ENCODE peak calls at places on chromosome 7, in eight cellular contexts. D is GM23248, G is ovary, O is tibial nerve, W is PC-3, V is heart left ventricle, C is IMR-90, F is lower lobe of right lung. I is an unnamed sample.

GRCh38 chr7:106015586-106016218 is 52.6 kb downstream of the CDHR3 start:
- DNase-seq in D (no peak), G (peak; percentile 20), O (no peak), W (no peak), V (no peak), C (no peak), F (no peak), I (no peak)

GRCh38 chr7:97479740-97480290 is 252.1 kb upstream of the TAC1 start:
- DNase-seq in D (no peak), G (no peak), O (no peak), W (no peak), V (no peak), C (no peak), F (no peak), I (no peak)

GRCh38 chr7:91270372-91270771 is 6.1 kb downstream of the FZD1 start:
- DNase-seq in D (no peak), G (no peak), O (no peak), W (no peak), V (no peak), C (no peak), F (no peak), I (no peak)

GRCh38 chr7:77328669-77329068 is 87.5 kb downstream of the GSAP start:
- DNase-seq in D (peak; percentile 77), G (no peak), O (no peak), W (peak; percentile 54), V (no peak), C (peak; percentile 46), F (no peak), I (no peak)

GRCh38 chr7:27174077-27175004 is at the start of gene HOXA10:
- DNase-seq in D (peak; percentile 73), G (no peak), O (peak; percentile 61), W (peak; percentile 73), V (peak; percentile 55), C (no peak), F (peak; percentile 43), I (no peak)

GRCh38 chr7:7157177-7157886 is 25.0 kb upstream of the C1GALT1 start:
- DNase-seq in D (peak; percentile 84), G (no peak), O (no peak), W (peak; percentile 49), V (no peak), C (peak; percentile 58), F (no peak), I (peak; percentile 51)

GRCh38 chr7:157709531-157710251 is 372.9 kb downstream of the DNAJB6 start:
- DNase-seq in D (no peak), G (no peak), O (no peak), W (no peak), V (no peak), C (no peak), F (peak; percentile 28), I (no peak)

GRCh38 chr7:99102809-99103690 is 40.9 kb downstream of the SMURF1 start:
- DNase-seq in D (peak; percentile 89), G (no peak), O (no peak), W (peak; percentile 94), V (no peak), C (peak; percentile 92), F (no peak), I (peak; percentile 81)

GRCh38 chr7:43766564-43766963 is 8.1 kb downstream of the BLVRA start:
- DNase-seq in D (no peak), G (no peak), O (no peak), W (no peak), V (no peak), C (no peak), F (no peak), I (no peak)

GRCh38 chr7:40700653-40701475 is 566.1 kb downstream of the SUGCT start:
- DNase-seq in D (peak; percentile 53), G (no peak), O (no peak), W (no peak), V (no peak), C (peak; percentile 23), F (no peak), I (no peak)

GRCh38 chr7:133703547-133703946 is 423.6 kb upstream of the LRGUK start:
- DNase-seq in D (peak; percentile 89), G (no peak), O (no peak), W (no peak), V (no peak), C (peak; percentile 98), F (no peak), I (peak; percentile 64)

GRCh38 chr7:48781783-48782182 is 142.6 kb upstream of the CDC14C start:
- DNase-seq in D (no peak), G (no peak), O (no peak), W (peak; percentile 51), V (no peak), C (no peak), F (no peak), I (peak; percentile 10)

GRCh38 chr7:125605241-125605640 is 675.6 kb upstream of the POT1 start:
- DNase-seq in D (peak; percentile 0), G (no peak), O (no peak), W (peak; percentile 27), V (no peak), C (no peak), F (no peak), I (no peak)

GRCh38 chr7:138625084-138625848 is 75.9 kb downstream of the SVOPL start:
- DNase-seq in D (no peak), G (no peak), O (no peak), W (no peak), V (no peak), C (no peak), F (no peak), I (no peak)

GRCh38 chr7:111146136-111146535 is 55.2 kb downstream of the LRRN3 start:
- DNase-seq in D (no peak), G (no peak), O (no peak), W (no peak), V (no peak), C (no peak), F (no peak), I (no peak)

GRCh38 chr7:111145472-111145871 is 54.5 kb downstream of the LRRN3 start:
- DNase-seq in D (no peak), G (no peak), O (no peak), W (no peak), V (no peak), C (no peak), F (no peak), I (no peak)

GRCh38 chr7:111148134-111148533 is 57.2 kb downstream of the LRRN3 start:
- DNase-seq in D (no peak), G (no peak), O (no peak), W (no peak), V (no peak), C (no peak), F (no peak), I (no peak)

GRCh38 chr7:111150709-111151108 is 59.8 kb downstream of the LRRN3 start:
- DNase-seq in D (no peak), G (no peak), O (no peak), W (no peak), V (no peak), C (no peak), F (no peak), I (no peak)

DNA sequence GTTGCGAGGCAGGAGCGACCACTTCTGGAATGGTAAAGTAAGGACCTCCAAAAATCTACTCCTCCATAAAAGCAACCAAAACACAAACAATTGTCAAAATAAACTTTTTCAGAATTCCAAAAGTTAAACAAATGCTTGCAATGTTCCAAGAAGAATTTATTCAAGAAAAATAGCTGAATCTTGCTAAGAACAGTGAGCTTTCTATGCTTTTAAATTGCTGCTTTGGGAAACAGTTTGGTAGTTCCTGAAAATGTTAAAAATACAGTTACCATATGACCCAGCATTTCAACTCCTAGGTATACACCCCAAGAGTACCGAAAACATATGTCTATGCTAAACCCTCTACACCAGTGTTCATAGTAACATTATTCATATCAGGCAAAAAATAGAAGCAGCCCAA is 56.8 kb downstream of the LRRN3 start:
- DNase-seq in D (no peak), G (no peak), O (no peak), W (no peak), V (no peak), C (no peak), F (no peak), I (no peak)
- H3K27ac ChIP-seq in D (no peak overlapping the region), G (no peak overlapping the region), O (no peak overlapping the region), W (no peak overlapping the region), V (no peak overlapping the region), C (no peak overlapping the region), F (no peak overlapping the region), I (no peak overlapping the region)

DNA sequence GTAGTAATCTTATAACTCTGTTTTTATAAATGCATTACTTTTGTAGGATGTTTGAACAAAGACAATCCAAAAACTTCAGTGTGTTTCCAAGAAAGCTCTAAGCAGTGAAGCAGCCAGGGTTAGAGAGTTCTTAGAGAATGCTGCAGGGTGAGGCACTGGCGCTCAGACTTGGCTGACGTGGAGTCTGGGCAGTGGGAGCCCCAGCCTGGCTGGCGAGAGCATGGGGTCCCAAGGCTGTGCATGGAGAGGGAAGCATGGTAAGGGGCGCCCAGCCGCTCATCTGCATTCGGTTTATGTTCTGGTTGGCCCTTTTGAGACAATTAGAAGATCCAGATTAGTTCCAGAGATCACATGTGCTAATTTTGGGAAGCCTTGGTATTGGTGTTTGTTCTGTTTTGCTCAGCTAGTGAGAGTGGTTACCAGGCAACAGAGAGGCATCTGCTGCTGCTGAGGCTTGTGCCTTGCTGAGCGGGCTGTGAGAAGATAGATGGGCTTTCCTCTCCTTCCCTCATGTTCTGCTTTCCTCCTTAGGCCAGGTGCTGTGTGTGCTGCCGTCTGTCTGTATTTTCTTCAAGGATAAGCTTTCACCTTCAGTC is 10.3 kb downstream of the SUN1 start:
- DNase-seq in D (peak; percentile 15), G (no peak), O (no peak), W (no peak), V (no peak), C (no peak), F (peak; percentile 24), I (no peak)
- H3K4me3 ChIP-seq in D (no peak overlapping the region), G (no peak overlapping the region), O (no peak overlapping the region), W (no peak overlapping the region), V (no peak overlapping the region), C (no peak overlapping the region), F (no peak overlapping the region), I (no peak overlapping the region)

DNA sequence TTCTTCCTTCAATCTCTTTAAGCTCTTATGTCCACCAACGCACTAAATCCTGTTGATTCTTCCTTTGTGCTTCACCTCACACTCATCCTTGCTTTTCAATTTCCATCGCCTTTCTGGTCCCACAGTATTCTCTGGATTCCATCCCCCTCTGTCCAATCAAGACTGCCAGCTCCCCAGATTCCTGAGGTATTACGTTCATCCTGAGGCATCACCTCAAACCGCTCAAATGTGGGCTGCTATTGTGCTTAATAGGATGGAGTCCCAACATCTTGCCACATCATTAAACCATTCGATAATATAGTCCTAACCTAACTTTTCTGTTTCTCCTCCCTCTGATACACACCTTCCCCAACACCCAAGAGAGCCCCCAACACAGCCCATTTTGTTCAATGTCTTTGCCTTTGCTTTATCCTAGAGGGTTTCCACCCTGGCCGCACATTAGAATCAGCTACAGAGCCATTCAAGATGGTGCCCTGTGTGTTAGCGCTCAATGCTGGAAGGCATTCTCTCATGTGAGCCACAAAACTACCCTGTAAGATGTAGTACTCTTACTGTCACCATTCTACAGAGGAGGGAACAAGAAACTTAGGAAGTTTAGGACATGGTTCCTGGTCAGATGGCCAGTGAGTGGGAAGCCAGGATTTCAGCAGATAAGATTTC is 79.5 kb upstream of the LEP start:
- DNase-seq in D (peak; percentile 42), G (no peak), O (no peak), W (no peak), V (no peak), C (no peak), F (no peak), I (no peak)
- H3K4me1 ChIP-seq in D (peaks cover 15% of the 10 kb centered on the region), G (peaks cover 3% of the 10 kb centered on the region), O (no peaks in the 10 kb centered on the region), W (peaks cover 25% of the 10 kb centered on the region), V (peaks cover 6% of the 10 kb centered on the region), C (peaks cover 7% of the 10 kb centered on the region), F (peaks cover 4% of the 10 kb centered on the region), I (peaks cover 19% of the 10 kb centered on the region)

DNA sequence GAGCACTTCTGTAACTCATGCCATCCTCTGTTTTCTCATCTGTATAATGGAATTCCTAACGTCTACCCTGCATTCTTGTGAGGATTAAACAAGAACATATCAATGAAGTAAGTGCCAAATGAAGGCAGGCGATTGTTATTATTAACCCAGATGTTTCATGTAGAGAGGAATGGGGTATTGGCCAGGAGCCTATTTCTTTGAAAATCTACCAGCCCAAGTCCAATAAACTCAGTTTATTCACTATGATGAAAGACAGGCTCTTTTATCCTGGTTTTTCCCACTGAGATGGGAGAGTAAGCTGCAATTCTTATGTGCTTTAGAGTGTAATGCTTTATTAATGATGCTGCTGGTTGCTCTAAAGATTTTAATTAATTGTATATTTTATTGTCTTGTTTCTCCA is 9.6 kb downstream of the CTTNBP2 start:
- DNase-seq in D (no peak), G (no peak), O (no peak), W (no peak), V (no peak), C (peak; percentile 36), F (no peak), I (no peak)
- H3K27ac ChIP-seq in D (no peak overlapping the region), G (no peak overlapping the region), O (no peak overlapping the region), W (no peak overlapping the region), V (no peak overlapping the region), C (no peak overlapping the region), F (no peak overlapping the region), I (no peak overlapping the region)